ENCODE peak calls at places on chromosome 17, in four cellular contexts. J, S, G and B are unnamed samples.

GRCh38 chr17:72514888-72515287 is 394.1 kb downstream of the SOX9 start:
- DNase-seq in S (peak), G (peak), J (no peak), B (no peak)

GRCh38 chr17:59377410-59377809 is 46.0 kb downstream of the YPEL2 start:
- DNase-seq in G (peak), S (no peak), J (no peak), B (no peak)

GRCh38 chr17:39011907-39012468 is 44.8 kb upstream of the FBXO47 start:
- DNase-seq in J (no peak), S (no peak), G (no peak), B (no peak)

GRCh38 chr17:55774834-55775233 is 24.0 kb downstream of the PCTP start:
- DNase-seq in S (no peak), G (no peak), J (no peak), B (no peak)

GRCh38 chr17:9434502-9435113 is 141.0 kb downstream of the STX8 start:
- DNase-seq in S (no peak), G (peak), J (no peak), B (no peak)

GRCh38 chr17:1744551-1745512 is 2.2 kb downstream of the SERPINF2 start:
- DNase-seq in G (no peak), J (peak), S (no peak), B (no peak)

GRCh38 chr17:70906808-70907207 is 737.5 kb downstream of the KCNJ2 start:
- DNase-seq in S (peak), G (peak), J (no peak), B (no peak)

GRCh38 chr17:61884864-61885263 is 21.5 kb upstream of the BRIP1 start:
- DNase-seq in J (no peak), G (no peak), S (no peak), B (no peak)

GRCh38 chr17:8041980-8042379 is 3.1 kb downstream of the ALOX15B start:
- DNase-seq in S (no peak), G (no peak), J (no peak), B (no peak)

GRCh38 chr17:17928422-17929386 is 43.5 kb downstream of the TOM1L2 start:
- DNase-seq in S (no peak), J (no peak), G (no peak), B (no peak)

GRCh38 chr17:70327723-70328122 is 158.4 kb downstream of the KCNJ2 start:
- DNase-seq in G (no peak), S (no peak), J (no peak), B (no peak)

GRCh38 chr17:60749050-60749449 is 71.4 kb downstream of the BCAS3 start:
- DNase-seq in S (no peak), G (no peak), J (no peak), B (no peak)

GRCh38 chr17:17786998-17787397 is 49.8 kb downstream of the SREBF1 start:
- DNase-seq in S (no peak), G (no peak), J (no peak), B (no peak)

GRCh38 chr17:57389474-57389873 is 133.2 kb downstream of the MSI2 start:
- DNase-seq in G (no peak), J (no peak), S (no peak), B (no peak)

GRCh38 chr17:2057130-2057713 is 2.3 kb downstream of the HIC1 start:
- DNase-seq in G (peak), J (no peak), S (no peak), B (no peak)

GRCh38 chr17:40560592-40561293 is 4.5 kb downstream of the CCR7 start:
- DNase-seq in G (peak), J (no peak), S (peak), B (peak)

GRCh38 chr17:73798111-73798748 is 154.0 kb upstream of the SDK2 start:
- DNase-seq in S (peak), G (peak), J (no peak), B (peak)

GRCh38 chr17:67390006-67390645 is 13.0 kb downstream of the PITPNC1 start:
- DNase-seq in J (no peak), G (no peak), S (no peak), B (no peak)

GRCh38 chr17:68057531-68057952 is 22.0 kb downstream of the KPNA2 start:
- DNase-seq in S (no peak), G (peak), J (no peak), B (no peak)

GRCh38 chr17:412211-413015 is 59.8 kb upstream of the RPH3AL start:
- DNase-seq in G (peak), S (peak), J (peak), B (no peak)

GRCh38 chr17:4186244-4186920 is 43.4 kb downstream of the CYB5D2 start:
- DNase-seq in G (no peak), J (peak), S (no peak), B (no peak)

GRCh38 chr17:14427914-14428639 is 127.2 kb downstream of the HS3ST3B1 start:
- DNase-seq in J (no peak), G (no peak), S (no peak), B (no peak)

GRCh38 chr17:72100445-72100844 is 20.4 kb upstream of the SOX9 start:
- DNase-seq in S (no peak), J (no peak), G (no peak), B (no peak)

GRCh38 chr17:29207986-29208385 is 27.8 kb upstream of the MYO18A start:
- DNase-seq in S (no peak), G (no peak), J (no peak), B (no peak)

GRCh38 chr17:33328129-33328528 is 35.0 kb upstream of the ASIC2 start:
- DNase-seq in G (no peak), J (no peak), S (no peak), B (no peak)

GRCh38 chr17:2796164-2797140 is at the start of gene RAP1GAP2:
- DNase-seq in J (no peak), G (no peak), S (no peak), B (no peak)

GRCh38 chr17:66655861-66656260 is 179.1 kb upstream of the CACNG5 start:
- DNase-seq in J (no peak), G (no peak), S (no peak), B (no peak)

GRCh38 chr17:81345211-81346089 is 49.8 kb upstream of the BAHCC1 start:
- DNase-seq in S (peak), J (peak), G (peak), B (no peak)

GRCh38 chr17:76645481-76645880 is 1.9 kb upstream of the ST6GALNAC1 start:
- DNase-seq in G (no peak), J (no peak), S (no peak), B (no peak)

GRCh38 chr17:76642994-76643393 is 563 bp downstream of the ST6GALNAC1 start:
- DNase-seq in S (no peak), G (no peak), J (no peak), B (no peak)

GRCh38 chr17:76644995-76645394 is 1.4 kb upstream of the ST6GALNAC1 start:
- DNase-seq in S (no peak), G (no peak), J (no peak), B (no peak)

GRCh38 chr17:76643553-76644148 is at the start of gene ST6GALNAC1:
- DNase-seq in J (no peak), G (no peak), S (no peak), B (no peak)

GRCh38 chr17:76646712-76647111 is 3.2 kb upstream of the ST6GALNAC1 start:
- DNase-seq in S (no peak), G (no peak), J (no peak), B (no peak)
- H3K4me3 ChIP-seq in S (no peak), G (no peak), J (no peak), B (no peak)

DNA sequence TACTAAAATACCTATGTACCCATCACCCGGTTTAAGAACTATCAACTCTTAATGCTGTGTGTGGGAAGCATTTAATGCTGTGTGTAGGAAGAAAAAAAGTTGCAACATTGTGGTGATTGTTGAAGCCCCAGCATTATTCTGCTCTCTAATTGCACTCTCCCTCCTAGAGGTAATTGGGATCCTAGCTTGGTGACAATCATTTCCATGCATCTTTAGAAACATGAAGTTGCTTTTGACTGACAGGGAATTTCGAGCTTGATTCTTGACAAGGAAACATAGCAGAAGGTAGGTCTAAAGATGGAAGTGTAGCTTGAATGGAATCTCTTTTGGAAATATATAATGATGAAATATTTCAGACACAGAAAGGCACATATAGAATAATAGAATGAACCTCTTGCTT is 27.3 kb downstream of the HEXIM2 start:
- DNase-seq in S (no peak), J (no peak), G (no peak), B (no peak)
- H3K4me3 ChIP-seq in S (no peak), J (no peak), G (no peak), B (no peak)

DNA sequence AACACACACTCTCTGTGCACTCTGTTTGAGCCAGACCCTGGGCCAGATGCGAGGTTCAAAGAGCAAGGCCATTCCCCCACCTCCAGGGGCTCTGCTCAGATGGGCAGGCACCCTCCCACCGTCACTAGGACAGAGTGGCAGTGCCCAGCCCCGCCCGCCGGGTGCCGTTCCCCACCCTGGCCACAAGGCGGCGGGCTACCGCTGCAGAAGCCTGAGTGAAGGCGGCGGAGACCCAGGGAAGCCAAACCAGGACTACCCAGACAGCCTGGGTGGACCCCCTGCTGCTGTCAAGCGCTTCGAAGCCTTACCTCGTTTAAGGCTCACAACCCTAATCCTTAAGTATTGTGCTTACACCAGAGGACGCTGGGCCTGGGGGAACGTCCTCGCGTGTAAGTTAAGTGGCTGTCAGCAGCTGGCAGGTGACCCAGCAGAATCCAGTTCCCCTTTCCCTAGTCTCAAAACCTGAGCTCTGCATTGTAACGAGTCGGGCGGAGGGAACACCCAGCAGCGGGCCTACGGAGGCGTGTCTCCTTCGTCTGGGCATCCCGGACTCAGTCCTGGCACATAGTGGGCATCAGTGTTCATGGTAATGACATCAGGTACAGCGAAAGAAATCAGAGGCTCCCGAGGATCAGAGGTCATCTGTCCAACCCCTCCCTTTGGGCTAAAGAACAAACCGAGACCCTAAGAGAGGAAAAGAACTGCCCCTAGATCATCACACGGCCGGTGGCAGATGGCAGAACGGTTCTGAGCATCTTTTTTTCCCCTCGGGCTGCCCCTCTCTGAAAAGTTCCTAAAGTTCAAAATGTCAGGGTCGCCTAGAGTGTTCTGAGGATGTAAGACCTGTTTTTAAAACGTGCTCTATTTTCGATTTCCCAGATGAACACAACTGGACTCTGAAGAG is 4.4 kb downstream of the ARHGAP27 start:
- DNase-seq in S (peak), G (peak), J (peak), B (no peak)
- H3K4me3 ChIP-seq in S (no peak), G (no peak), J (no peak), B (no peak)

GRCh38 chr17:31579265-31579664 is 187.8 kb downstream of the RAB11FIP4 start:
- DNase-seq in J (peak), S (no peak), G (peak), B (no peak)

GRCh38 chr17:31582151-31582907 is 190.9 kb downstream of the RAB11FIP4 start:
- DNase-seq in J (peak), S (no peak), G (no peak), B (no peak)

GRCh38 chr17:31580331-31581021 is 189.0 kb downstream of the RAB11FIP4 start:
- DNase-seq in G (peak), S (no peak), J (peak), B (peak)

GRCh38 chr17:31581022-31581483 is 189.6 kb downstream of the RAB11FIP4 start:
- DNase-seq in S (peak), G (peak), J (peak), B (no peak)

GRCh38 chr17:31581491-31581890 is 190.0 kb downstream of the RAB11FIP4 start:
- DNase-seq in G (peak), S (no peak), J (no peak), B (peak)
- H3K4me3 ChIP-seq in G (no peak), S (no peak), J (peak), B (peak)

DNA sequence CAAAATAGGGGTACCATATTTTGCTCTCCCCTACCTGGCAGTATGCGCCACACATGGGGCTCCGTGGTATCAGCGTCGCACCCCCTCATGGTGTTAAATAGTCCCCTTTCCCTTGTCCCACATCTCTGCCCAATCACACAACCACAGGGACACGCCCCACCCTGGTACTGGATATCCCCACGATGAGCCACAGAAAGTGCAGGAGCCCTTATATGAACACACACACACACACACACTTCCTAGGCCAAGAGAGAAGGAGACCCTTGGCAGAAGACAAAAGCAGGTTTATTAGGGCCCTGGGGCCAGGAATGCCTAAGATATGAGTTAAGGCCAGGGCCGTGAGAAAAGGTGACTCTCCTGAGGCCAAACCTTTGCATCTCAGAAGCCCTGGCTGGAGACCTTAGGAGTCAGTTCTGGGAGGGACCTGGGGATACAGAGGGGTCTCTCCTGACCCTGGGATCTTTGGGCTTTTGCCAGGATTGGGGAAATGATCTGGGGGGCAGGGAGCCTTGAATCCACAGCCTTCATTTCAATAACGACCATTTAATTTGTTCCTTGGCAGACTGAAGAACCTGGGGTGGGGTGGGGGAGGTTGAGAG is 11.6 kb downstream of the COPZ2 start:
- DNase-seq in G (no peak), S (no peak), J (no peak), B (no peak)
- H3K4me3 ChIP-seq in G (peak), S (peak), J (peak), B (peak)

DNA sequence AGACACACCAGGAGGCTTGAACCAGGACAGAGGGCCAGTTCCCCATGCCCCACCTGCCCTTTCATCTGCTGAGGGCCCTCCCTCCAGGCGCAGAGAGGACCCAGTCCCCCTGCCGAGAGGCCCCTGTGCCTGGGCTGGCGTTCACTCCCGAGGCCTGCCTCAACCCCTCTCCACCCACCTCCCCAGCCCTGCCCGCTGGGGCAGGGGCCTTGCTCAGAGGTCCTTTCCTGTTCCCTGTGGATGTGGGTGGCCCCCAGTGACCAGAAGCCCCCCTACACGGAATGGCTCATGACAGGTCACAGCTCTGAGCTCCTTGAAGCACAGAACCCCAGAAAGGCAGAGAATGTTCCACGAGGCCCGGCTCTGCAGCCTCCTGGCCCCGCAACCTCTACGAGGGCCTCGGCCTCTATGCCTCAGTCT is 6.7 kb downstream of the TMC6 start:
- DNase-seq in S (no peak), G (no peak), J (no peak), B (no peak)
- H3K4me3 ChIP-seq in S (no peak), G (no peak), J (no peak), B (no peak)